ENCODE peak calls at places on chromosome 11, in six cellular contexts. I is fibroblast of the aortic adventitia, C is cardiac fibroblast, F is pancreas, H is fibroblast of lung, Z is uterus. D is an unnamed sample.

GRCh38 chr11:91133361-91133760 is 910.5 kb upstream of the CHORDC1 start:
- DNase-seq in C (no peak), Z (no peak), H (peak), I (peak), F (no peak), D (no peak)

GRCh38 chr11:35007277-35007676 is 90.9 kb downstream of the PDHX start:
- DNase-seq in C (no peak), I (no peak), F (no peak), Z (no peak), H (no peak), D (no peak)

GRCh38 chr11:69670158-69670845 is 4.9 kb downstream of the LTO1 start:
- DNase-seq in F (peak), I (peak), C (peak), Z (peak), H (peak), D (peak)

GRCh38 chr11:93784935-93785360 is 866 bp downstream of the MED17 start:
- DNase-seq in Z (no peak), H (peak), I (peak), F (no peak), C (no peak), D (no peak)

GRCh38 chr11:55607545-55607944 is at the start of gene OR4C11:
- DNase-seq in F (no peak), H (no peak), C (no peak), Z (no peak), I (no peak), D (no peak)

GRCh38 chr11:64553554-64554201 is 37.3 kb upstream of the SLC22A12 start:
- DNase-seq in I (peak), H (peak), Z (peak), C (peak), F (peak), D (peak)

GRCh38 chr11:108958446-108959123 is 293.7 kb downstream of the DDX10 start:
- DNase-seq in Z (no peak), H (peak), I (peak), F (no peak), C (peak), D (peak)

GRCh38 chr11:1117970-1118369 is 39.8 kb upstream of the MUC5AC start:
- DNase-seq in Z (no peak), F (no peak), H (no peak), I (no peak), C (no peak), D (no peak)

GRCh38 chr11:75083217-75083605 is 13.5 kb downstream of the OR2AT4 start:
- DNase-seq in Z (no peak), F (no peak), C (no peak), H (no peak), I (no peak), D (no peak)

GRCh38 chr11:127862406-127862805 is 725.0 kb downstream of the ETS1 start:
- DNase-seq in I (no peak), F (no peak), C (no peak), Z (no peak), H (peak), D (peak)

GRCh38 chr11:6604081-6604626 is 580 bp downstream of the ILK start:
- DNase-seq in C (peak), Z (no peak), H (peak), F (peak), I (peak), D (peak)

GRCh38 chr11:65391007-65391406 is 4.6 kb downstream of the FRMD8 start:
- DNase-seq in F (no peak), C (peak), I (no peak), Z (no peak), H (peak), D (no peak)

GRCh38 chr11:125872138-125872491 is 15.4 kb upstream of the HYLS1 start:
- DNase-seq in C (no peak), H (no peak), I (no peak), F (no peak), Z (no peak), D (no peak)

GRCh38 chr11:107413352-107413751 is 44.3 kb downstream of the CWF19L2 start:
- DNase-seq in I (no peak), Z (no peak), F (no peak), H (no peak), C (no peak), D (no peak)

GRCh38 chr11:31106963-31107576 is 262.5 kb downstream of the DCDC1 start:
- DNase-seq in Z (peak), F (peak), H (peak), I (peak), C (peak), D (peak)

GRCh38 chr11:2870460-2870859 is 15.1 kb downstream of the CDKN1C start:
- DNase-seq in Z (no peak), C (no peak), H (no peak), I (no peak), F (no peak), D (no peak)

GRCh38 chr11:70476669-70477068 is 78.3 kb downstream of the CTTN start:
- DNase-seq in F (no peak), Z (no peak), H (no peak), I (no peak), C (no peak), D (no peak)

GRCh38 chr11:46006418-46007070 is 84.1 kb downstream of the LARGE2 start:
- DNase-seq in C (peak), F (no peak), H (peak), I (peak), Z (no peak), D (peak)

GRCh38 chr11:35322321-35322979 is 96.9 kb downstream of the SLC1A2 start:
- DNase-seq in Z (no peak), I (no peak), C (no peak), F (no peak), H (no peak), D (no peak)

GRCh38 chr11:59767212-59767611 is 12.0 kb downstream of the STX3 start:
- DNase-seq in Z (no peak), C (no peak), H (peak), F (no peak), I (peak), D (no peak)

GRCh38 chr11:73612601-73613137 is 14.8 kb upstream of the FAM168A start:
- DNase-seq in I (no peak), F (no peak), C (no peak), Z (no peak), H (peak), D (peak)

GRCh38 chr11:87454246-87454645 is 416.5 kb downstream of the TMEM135 start:
- DNase-seq in I (no peak), F (peak), Z (no peak), H (no peak), C (no peak), D (peak)

GRCh38 chr11:102771351-102771750 is 9.1 kb downstream of the MMP10 start:
- DNase-seq in Z (no peak), I (no peak), H (peak), C (no peak), F (no peak), D (no peak)

GRCh38 chr11:73363147-73363546 is 13.1 kb upstream of the RELT start:
- DNase-seq in Z (no peak), C (no peak), H (no peak), F (peak), I (no peak), D (no peak)

GRCh38 chr11:255176-255575 is 18.4 kb downstream of the PSMD13 start:
- DNase-seq in C (peak), I (peak), F (no peak), H (no peak), Z (no peak), D (no peak)

GRCh38 chr11:8219257-8220021 is 44.2 kb downstream of the LMO1 start:
- DNase-seq in C (peak), Z (no peak), F (peak), H (peak), I (peak), D (peak)

GRCh38 chr11:34840736-34841386 is 75.3 kb downstream of the APIP start:
- DNase-seq in Z (no peak), H (peak), I (no peak), C (peak), F (peak), D (peak)

GRCh38 chr11:57752954-57753353 is 1.3 kb upstream of the BTBD18 start:
- DNase-seq in Z (no peak), H (no peak), F (no peak), I (no peak), C (no peak), D (no peak)

GRCh38 chr11:32334822-32335221 is 100.5 kb downstream of the WT1 start:
- DNase-seq in I (no peak), C (peak), H (no peak), F (no peak), Z (no peak), D (peak)
- TF ChIP-seq CTCF in I (peak), C (peak), H (peak), F (no peak), Z (no peak), D (no peak)

GRCh38 chr11:9990221-9990973 is 303.6 kb downstream of the SBF2 start:
- DNase-seq in F (no peak), H (peak), I (peak), C (peak), Z (no peak), D (no peak)
- TF ChIP-seq CTCF in F (no peak), H (peak), I (peak), C (peak), Z (peak), D (peak)

GRCh38 chr11:17932472-17932871 is 80.4 kb downstream of the SERGEF start:
- DNase-seq in Z (no peak), C (no peak), H (no peak), I (no peak), F (no peak), D (no peak)

GRCh38 chr11:17934194-17934593 is 78.7 kb downstream of the SERGEF start:
- DNase-seq in F (no peak), H (no peak), I (no peak), C (no peak), Z (no peak), D (no peak)

GRCh38 chr11:17933710-17934109 is 79.1 kb downstream of the SERGEF start:
- DNase-seq in H (no peak), C (no peak), F (no peak), Z (no peak), I (no peak), D (no peak)

GRCh38 chr11:17939542-17939941 is 73.3 kb downstream of the SERGEF start:
- DNase-seq in I (no peak), H (no peak), C (no peak), F (no peak), Z (no peak), D (no peak)

DNA sequence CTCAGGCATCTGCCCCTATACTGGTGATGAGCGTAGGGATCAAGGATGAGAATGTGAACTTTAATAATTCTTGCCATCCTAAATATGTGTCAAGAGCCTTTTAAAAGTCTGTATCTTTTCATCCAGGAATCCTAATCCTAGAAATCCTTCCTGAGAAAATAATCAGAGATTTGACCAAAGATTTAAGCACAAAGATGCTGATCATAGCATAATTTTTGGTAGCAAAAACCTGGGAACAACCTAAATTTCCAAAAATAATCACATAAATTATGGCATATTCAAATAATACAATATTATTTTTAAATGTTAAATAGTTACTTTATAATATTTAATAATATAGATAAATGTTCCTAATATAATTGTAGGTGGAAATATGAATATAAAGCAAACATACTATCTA is 76.1 kb downstream of the SERGEF start:
- DNase-seq in H (no peak), F (no peak), C (no peak), I (no peak), Z (no peak), D (no peak)
- TF ChIP-seq CTCF in H (no peak), F (no peak), C (no peak), I (no peak), Z (no peak), D (no peak)

DNA sequence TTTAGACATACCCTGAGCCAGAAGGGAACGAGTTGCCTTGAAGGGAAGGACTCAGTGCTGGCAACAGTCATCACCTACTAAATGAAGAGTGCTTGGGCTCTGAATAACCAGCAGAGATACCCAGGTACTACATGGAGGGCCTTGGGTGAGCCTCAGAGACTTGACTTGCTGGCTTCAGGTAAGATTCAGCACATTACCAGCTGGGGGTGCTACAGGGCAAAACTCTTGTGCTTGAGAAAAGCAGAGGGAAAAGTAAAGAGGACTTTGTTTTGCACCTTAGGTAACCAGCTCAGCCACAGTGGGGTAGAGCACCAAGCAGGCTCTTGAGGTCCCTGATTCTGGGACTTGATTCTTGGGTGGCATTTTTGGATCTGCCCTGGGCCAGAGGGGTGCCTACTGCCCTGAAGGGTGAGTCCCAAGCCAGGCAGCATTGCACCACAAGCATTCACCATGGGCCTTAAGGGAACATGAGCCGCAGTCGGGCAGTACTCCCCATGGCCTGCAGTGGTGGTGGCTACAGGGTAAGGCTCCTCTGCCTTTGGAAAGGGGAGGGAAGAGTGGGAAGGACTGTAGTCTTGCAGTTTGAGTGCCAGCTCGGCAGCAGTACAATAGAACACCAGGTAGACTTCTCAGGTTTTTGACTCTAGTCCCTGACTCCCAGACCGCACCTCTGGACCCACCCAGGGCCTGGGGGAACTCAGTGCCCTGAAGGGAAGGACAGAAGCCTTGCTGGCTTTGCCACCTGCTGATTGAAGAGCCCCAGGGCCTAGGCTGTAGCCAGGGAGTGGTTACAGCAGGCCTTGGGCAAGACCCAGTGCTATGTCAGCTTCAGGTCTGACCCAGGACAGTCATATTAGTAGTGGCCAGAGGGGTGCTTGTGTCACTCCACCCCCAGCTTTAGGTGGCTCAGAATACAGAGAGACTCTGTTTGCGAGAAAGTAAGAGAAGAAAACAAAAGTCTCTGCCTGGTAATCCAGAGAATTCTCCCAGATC is 22.7 kb upstream of the PLEKHA7 start:
- DNase-seq in F (no peak), C (no peak), H (no peak), Z (no peak), I (no peak), D (peak)
- TF ChIP-seq CTCF in F (peak), C (no peak), H (no peak), Z (no peak), I (no peak), D (peak)

GRCh38 chr11:106022795-106023275 is 795 bp upstream of the MSANTD4 start:
- DNase-seq in C (no peak), I (no peak), F (no peak), Z (no peak), H (no peak), D (no peak)

GRCh38 chr11:106021181-106021966 is 666 bp downstream of the MSANTD4 start:
- DNase-seq in C (peak), H (peak), I (peak), Z (no peak), F (no peak), D (peak)

GRCh38 chr11:106017088-106017487 is 5.0 kb downstream of the MSANTD4 start:
- DNase-seq in Z (no peak), C (no peak), I (no peak), H (no peak), F (no peak), D (no peak)

GRCh38 chr11:106021967-106022794 is at the start of gene MSANTD4:
- DNase-seq in I (peak), C (peak), H (peak), Z (peak), F (peak), D (peak)
- TF ChIP-seq CTCF in I (no peak), C (no peak), H (no peak), Z (no peak), F (no peak), D (no peak)

GRCh38 chr11:121721448-121721847 is 268.7 kb upstream of the SORL1-AS1 start:
- DNase-seq in Z (no peak), H (no peak), C (no peak), I (no peak), F (no peak), D (no peak)

GRCh38 chr11:121721961-121722360 is 269.2 kb upstream of the SORL1-AS1 start:
- DNase-seq in I (no peak), F (no peak), Z (no peak), C (no peak), H (no peak), D (no peak)

GRCh38 chr11:121727942-121728341 is 275.2 kb upstream of the SORL1-AS1 start:
- DNase-seq in H (no peak), Z (no peak), I (no peak), C (no peak), F (no peak), D (no peak)

GRCh38 chr11:121723261-121723741 is 270.5 kb upstream of the SORL1-AS1 start:
- DNase-seq in C (no peak), H (peak), I (peak), F (no peak), Z (peak), D (no peak)

DNA sequence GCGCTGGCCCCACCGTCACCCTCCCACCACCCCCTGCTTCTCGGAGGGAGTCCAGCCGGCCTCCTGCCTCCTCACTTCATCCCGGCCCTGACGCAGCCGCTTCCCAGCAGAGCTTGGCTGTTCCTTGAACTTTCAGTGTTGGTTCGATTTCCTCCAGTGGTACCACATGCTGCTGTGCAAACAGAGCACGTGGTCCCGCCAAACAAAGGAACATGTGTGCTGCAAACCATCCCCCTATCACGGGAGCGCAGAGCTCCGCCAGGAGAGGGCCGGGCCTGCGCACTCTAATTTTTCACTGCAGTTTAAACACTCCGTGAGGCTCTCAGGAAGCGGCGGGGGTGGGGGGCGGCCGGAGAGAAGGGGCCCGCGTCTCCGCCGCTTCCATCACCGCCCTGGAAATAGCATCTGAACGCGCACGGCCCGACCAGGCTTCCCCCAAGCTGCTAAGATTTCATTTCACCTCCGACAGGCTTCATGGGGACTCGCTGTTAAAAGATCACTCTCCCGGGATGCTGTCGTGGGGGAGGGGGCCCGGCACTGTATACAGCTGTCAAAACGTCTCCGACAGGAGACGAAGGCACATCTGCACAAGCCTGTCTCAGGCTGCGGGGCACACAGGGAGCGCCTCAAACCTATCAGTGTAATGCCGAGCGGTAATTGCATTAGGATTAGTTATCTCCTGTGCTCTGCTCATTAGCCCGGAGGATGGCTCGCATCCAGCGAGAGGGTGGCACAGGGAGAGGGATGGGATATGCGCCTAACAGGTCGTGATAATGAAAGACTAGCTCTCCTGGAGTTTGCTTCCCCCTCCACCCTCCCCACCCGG is 269.9 kb upstream of the SORL1-AS1 start:
- DNase-seq in H (peak), F (peak), C (peak), I (peak), Z (peak), D (peak)
- TF ChIP-seq CTCF in H (peak), F (no peak), C (no peak), I (peak), Z (no peak), D (no peak)